ENCODE peak calls at places on chromosomes 2 and 18, in nine cellular contexts. B is B cell, X is HCT116, U is progenitor cell of endocrine pancreas, W is GM06990, K is RWPE1, C is astrocyte of the spinal cord, N is AG09309, R is heart left ventricle. P is an unnamed sample.

GRCh38 chr2:128638741-128639477 is 320.2 kb upstream of the HS6ST1 start:
- DNase-seq in B (no peak), X (no peak), U (peak), W (no peak), K (no peak), C (peak), N (no peak), R (no peak), P (no peak)

GRCh38 chr2:3667151-3667631 is 9.2 kb downstream of the ALLC start:
- DNase-seq in B (no peak), X (no peak), U (no peak), W (no peak), K (no peak), C (no peak), N (no peak), R (no peak), P (no peak)

GRCh38 chr2:85017436-85018048 is 46.6 kb downstream of the KCMF1 start:
- DNase-seq in B (no peak), X (no peak), U (no peak), W (no peak), K (no peak), C (peak), N (no peak), R (no peak), P (no peak)

GRCh38 chr2:222882484-222882928 is 21.7 kb downstream of the ACSL3 start:
- DNase-seq in B (no peak), X (no peak), U (no peak), W (no peak), K (no peak), C (no peak), N (no peak), R (no peak), P (no peak)

GRCh38 chr2:239644016-239644415 is 243.2 kb upstream of the HDAC4 start:
- DNase-seq in B (no peak), X (no peak), U (no peak), W (no peak), K (no peak), C (peak), N (no peak), R (no peak), P (no peak)

GRCh38 chr2:67560818-67561221 is 163.7 kb downstream of the ETAA1 start:
- DNase-seq in B (no peak), X (no peak), U (no peak), W (no peak), K (no peak), C (no peak), N (no peak), R (no peak), P (no peak)

GRCh38 chr2:25885933-25886332 is 7.6 kb upstream of the ASXL2 start:
- DNase-seq in B (no peak), X (no peak), U (no peak), W (no peak), K (peak), C (peak), N (peak), R (no peak), P (no peak)

GRCh38 chr2:40451926-40452605 is at the start of gene SLC8A1:
- DNase-seq in B (peak), X (no peak), U (peak), W (peak), K (peak), C (no peak), N (no peak), R (peak), P (peak)

GRCh38 chr2:106961328-106961727 is 75.4 kb upstream of the ST6GAL2 start:
- DNase-seq in B (no peak), X (no peak), U (no peak), W (no peak), K (no peak), C (no peak), N (no peak), R (no peak), P (no peak)

GRCh38 chr2:141015339-141016047 is 1115.3 kb downstream of the LRP1B start:
- DNase-seq in B (no peak), X (no peak), U (no peak), W (no peak), K (no peak), C (peak), N (no peak), R (peak), P (no peak)

GRCh38 chr2:234258562-234259141 is 208.2 kb downstream of the SPP2 start:
- DNase-seq in B (no peak), X (no peak), U (no peak), W (no peak), K (peak), C (no peak), N (no peak), R (no peak), P (no peak)

GRCh38 chr18:58230438-58231179 is 186.6 kb downstream of the NEDD4L start:
- DNase-seq in B (no peak), X (peak), U (no peak), W (peak), K (no peak), C (no peak), N (no peak), R (no peak), P (no peak)

GRCh38 chr2:200300650-200301314 is 5.7 kb upstream of the SPATS2L start:
- DNase-seq in B (no peak), X (peak), U (no peak), W (no peak), K (peak), C (peak), N (no peak), R (no peak), P (no peak)

GRCh38 chr2:219104107-219105050 is 43.7 kb upstream of the IHH start:
- DNase-seq in B (peak), X (peak), U (no peak), W (no peak), K (peak), C (peak), N (no peak), R (no peak), P (peak)

GRCh38 chr2:239106314-239106908 is 258.5 kb downstream of the TWIST2 start:
- DNase-seq in B (no peak), X (peak), U (no peak), W (no peak), K (peak), C (peak), N (peak), R (peak), P (peak)

GRCh38 chr2:19738707-19739106 is 163.1 kb downstream of the TTC32 start:
- DNase-seq in B (no peak), X (no peak), U (no peak), W (no peak), K (no peak), C (peak), N (peak), R (peak), P (no peak)

GRCh38 chr18:37408676-37409305 is 156.8 kb downstream of the CELF4 start:
- DNase-seq in B (no peak), X (no peak), U (no peak), W (no peak), K (no peak), C (no peak), N (no peak), R (no peak), P (no peak)

GRCh38 chr2:232332940-232333259 is 45.7 kb upstream of the ALPP start:
- DNase-seq in B (no peak), X (no peak), U (no peak), W (no peak), K (no peak), C (no peak), N (no peak), R (peak), P (no peak)

GRCh38 chr2:178193496-178193822 is 853 bp upstream of the OSBPL6 start:
- DNase-seq in B (no peak), X (no peak), U (no peak), W (no peak), K (no peak), C (no peak), N (no peak), R (no peak), P (no peak)

GRCh38 chr2:178195390-178196166 is 1.3 kb downstream of the OSBPL6 start:
- DNase-seq in B (no peak), X (no peak), U (no peak), W (no peak), K (no peak), C (no peak), N (no peak), R (no peak), P (no peak)

GRCh38 chr2:178197791-178198190 is 3.5 kb downstream of the OSBPL6 start:
- DNase-seq in B (no peak), X (no peak), U (no peak), W (no peak), K (no peak), C (no peak), N (no peak), R (no peak), P (no peak)

GRCh38 chr2:178193823-178194599 is at the start of gene OSBPL6:
- DNase-seq in B (peak), X (peak), U (peak), W (peak), K (peak), C (peak), N (peak), R (peak), P (peak)

GRCh38 chr2:178194600-178195389 is 483 bp downstream of the OSBPL6 start:
- DNase-seq in B (peak), X (no peak), U (peak), W (peak), K (peak), C (peak), N (no peak), R (peak), P (peak)
- TF ChIP-seq CTCF in B (no peak), X (peak), U (no peak), W (no peak), K (no peak), C (no peak), N (no peak), R (no peak), P (no peak)

GRCh38 chr18:40939636-40940035 is 1015.4 kb upstream of the PIK3C3 start:
- DNase-seq in B (no peak), X (no peak), U (no peak), W (no peak), K (no peak), C (no peak), N (no peak), R (no peak), P (no peak)

GRCh38 chr18:40938615-40939014 is 1016.4 kb upstream of the PIK3C3 start:
- DNase-seq in B (no peak), X (no peak), U (no peak), W (no peak), K (no peak), C (no peak), N (no peak), R (no peak), P (no peak)

GRCh38 chr18:40937386-40937785 is 1017.6 kb upstream of the PIK3C3 start:
- DNase-seq in B (no peak), X (no peak), U (no peak), W (no peak), K (no peak), C (no peak), N (no peak), R (no peak), P (no peak)

GRCh38 chr18:40932862-40933261 is 1022.2 kb upstream of the PIK3C3 start:
- DNase-seq in B (no peak), X (no peak), U (no peak), W (no peak), K (no peak), C (no peak), N (no peak), R (no peak), P (no peak)

GRCh38 chr18:40935423-40935822 is 1019.6 kb upstream of the PIK3C3 start:
- DNase-seq in B (no peak), X (no peak), U (no peak), W (no peak), K (peak), C (no peak), N (no peak), R (no peak), P (no peak)
- TF ChIP-seq CTCF in B (no peak), X (peak), U (peak), W (peak), K (peak), C (peak), N (peak), R (peak), P (no peak)

GRCh38 chr2:237686659-237687136 is 59.3 kb downstream of the LRRFIP1 start:
- DNase-seq in B (no peak), X (no peak), U (no peak), W (no peak), K (no peak), C (no peak), N (no peak), R (no peak), P (no peak)
- TF ChIP-seq CTCF in B (no peak), X (peak), U (peak), W (peak), K (no peak), C (peak), N (peak), R (no peak), P (peak)

GRCh38 chr2:101756266-101756665 is 58.8 kb downstream of the MAP4K4 start:
- DNase-seq in B (no peak), X (no peak), U (no peak), W (no peak), K (no peak), C (no peak), N (no peak), R (no peak), P (no peak)

GRCh38 chr2:101754613-101755012 is 57.1 kb downstream of the MAP4K4 start:
- DNase-seq in B (no peak), X (no peak), U (no peak), W (no peak), K (no peak), C (peak), N (no peak), R (no peak), P (no peak)

GRCh38 chr2:101753720-101754490 is 56.4 kb downstream of the MAP4K4 start:
- DNase-seq in B (no peak), X (no peak), U (no peak), W (no peak), K (no peak), C (no peak), N (no peak), R (no peak), P (peak)

GRCh38 chr2:101759162-101759561 is 61.7 kb downstream of the MAP4K4 start:
- DNase-seq in B (no peak), X (peak), U (no peak), W (no peak), K (peak), C (peak), N (peak), R (no peak), P (no peak)

GRCh38 chr2:101758001-101758400 is 60.5 kb downstream of the MAP4K4 start:
- DNase-seq in B (no peak), X (no peak), U (no peak), W (no peak), K (no peak), C (no peak), N (no peak), R (no peak), P (no peak)
- TF ChIP-seq CTCF in B (no peak), X (no peak), U (no peak), W (no peak), K (no peak), C (no peak), N (no peak), R (no peak), P (no peak)

GRCh38 chr2:157307021-157307420 is 18.6 kb downstream of the ERMN start:
- DNase-seq in B (no peak), X (no peak), U (no peak), W (peak), K (no peak), C (peak), N (no peak), R (no peak), P (no peak)
- TF ChIP-seq CTCF in B (peak), X (peak), U (no peak), W (peak), K (no peak), C (peak), N (peak), R (no peak), P (no peak)